ENCODE peak calls at places on chromosomes 4 and X, in four cellular contexts. P is hypothalamus, K is tibial artery, I is GM18507. V is an unnamed sample.

GRCh38 chr4:4344915-4345527 is 41.9 kb upstream of the NSG1 start:
- DNase-seq in P (no peak), K (no peak), I (no peak), V (no peak)

GRCh38 chrX:70338290-70338689 is 48.4 kb downstream of the KIF4A start:
- DNase-seq in P (no peak), K (no peak), I (no peak), V (no peak)

GRCh38 chr4:35163189-35163588 is 1081.1 kb downstream of the ARAP2 start:
- DNase-seq in P (no peak), K (no peak), I (no peak), V (no peak)

GRCh38 chr4:163544407-163545038 is 50.0 kb downstream of the TMA16 start:
- DNase-seq in P (no peak), K (peak), I (peak), V (peak)

GRCh38 chrX:134725103-134725690 is 66.9 kb upstream of the PLAC1 start:
- DNase-seq in P (no peak), K (no peak), I (no peak), V (no peak)

GRCh38 chrX:10062352-10062751 is 94.4 kb upstream of the CLCN4 start:
- DNase-seq in P (no peak), K (no peak), I (no peak), V (no peak)

GRCh38 chrX:136138939-136139338 is 8.4 kb upstream of the FHL1 start:
- DNase-seq in P (no peak), K (no peak), I (no peak), V (no peak)

GRCh38 chrX:45771560-45772340 is 571.1 kb upstream of the DIPK2B start:
- DNase-seq in P (no peak), K (no peak), I (no peak), V (no peak)

GRCh38 chrX:150486011-150486410 is 82.4 kb upstream of the MTM1 start:
- DNase-seq in P (no peak), K (peak), I (no peak), V (no peak)

GRCh38 chrX:69156638-69157037 is 8.6 kb downstream of the PJA1 start:
- DNase-seq in P (no peak), K (no peak), I (no peak), V (no peak)

GRCh38 chr4:81635747-81636146 is 164.0 kb upstream of the RASGEF1B start:
- DNase-seq in P (no peak), K (peak), I (no peak), V (no peak)

GRCh38 chrX:118074086-118074485 is 42.5 kb downstream of the KLHL13 start:
- DNase-seq in P (no peak), K (no peak), I (no peak), V (no peak)

GRCh38 chr4:95551653-95552052 is 2.9 kb upstream of the UNC5C start:
- DNase-seq in P (no peak), K (no peak), I (no peak), V (no peak)

GRCh38 chr4:15104825-15105224 is 102.5 kb downstream of the CPEB2 start:
- DNase-seq in P (no peak), K (no peak), I (no peak), V (no peak)

GRCh38 chr4:169201144-169202124 is 69.3 kb downstream of the SH3RF1 start:
- DNase-seq in P (no peak), K (no peak), I (no peak), V (no peak)

GRCh38 chr4:150934022-150934421 is 81.1 kb downstream of the LRBA start:
- DNase-seq in P (no peak), K (no peak), I (no peak), V (no peak)

GRCh38 chr4:101199507-101200285 is 147.6 kb downstream of the PPP3CA start:
- DNase-seq in P (no peak), K (no peak), I (no peak), V (no peak)

GRCh38 chrX:112163916-112164315 is 81.3 kb upstream of the TRPC5 start:
- DNase-seq in P (no peak), K (no peak), I (no peak), V (no peak)

GRCh38 chr4:98199247-98199646 is 56.0 kb upstream of the STPG2 start:
- DNase-seq in P (no peak), K (no peak), I (no peak), V (no peak)

GRCh38 chr4:165402375-165402774 is 23.6 kb downstream of the CPE start:
- DNase-seq in P (no peak), K (no peak), I (no peak), V (no peak)

GRCh38 chrX:40663880-40664630 is 16.7 kb upstream of the CXorf38 start:
- DNase-seq in P (no peak), K (no peak), I (no peak), V (no peak)

GRCh38 chr4:16150716-16151115 is 66.9 kb upstream of the PROM1 start:
- DNase-seq in P (no peak), K (no peak), I (no peak), V (no peak)

GRCh38 chr4:147823135-147823534 is 91.2 kb downstream of the ARHGAP10 start:
- DNase-seq in P (no peak), K (no peak), I (no peak), V (no peak)

GRCh38 chr4:3040447-3041191 is 33.7 kb downstream of the HTT-AS start:
- DNase-seq in P (no peak), K (no peak), I (no peak), V (no peak)

GRCh38 chr4:19438228-19438627 is 813.5 kb upstream of the SLIT2 start:
- DNase-seq in P (no peak), K (no peak), I (no peak), V (no peak)

GRCh38 chrX:64229145-64229544 is 1.3 kb downstream of the ASB12 start:
- DNase-seq in P (no peak), K (no peak), I (no peak), V (no peak)

V was measured in progenitor cell of endocrine pancreas.